ENCODE peak calls at places on chromosomes 12 and 14, in four cellular contexts. F is H1, U is mesendoderm, Z is IMR-90. W is an unnamed sample.

GRCh38 chr14:105393151-105393550 is 5.2 kb upstream of the TEX22 start:
- DNase-seq in U (no peak), Z (no peak), F (no peak), W (no peak)

GRCh38 chr12:1837541-1838206 is 17.3 kb downstream of the LRTM2 start:
- DNase-seq in F (no peak), Z (peak; percentile 57), U (no peak), W (no peak)

GRCh38 chr12:124544311-124544970 is 23.0 kb downstream of the NCOR2 start:
- DNase-seq in U (no peak), F (no peak), Z (no peak), W (no peak)

GRCh38 chr14:101109981-101110728 is 206.6 kb upstream of the RTL1 start:
- DNase-seq in U (no peak), Z (no peak), F (no peak), W (no peak)

GRCh38 chr12:29611906-29612305 is 114.4 kb upstream of the OVCH1 start:
- DNase-seq in Z (peak; percentile 84), F (no peak), U (peak; percentile 39), W (no peak)

GRCh38 chr12:90940872-90941499 is 14.0 kb downstream of the CCER1 start:
- DNase-seq in F (no peak), U (peak; percentile 49), Z (peak; percentile 76), W (no peak)

GRCh38 chr12:29581641-29582040 is 84.2 kb upstream of the OVCH1 start:
- DNase-seq in F (no peak), U (no peak), Z (peak; percentile 91), W (no peak)

GRCh38 chr12:114311966-114312365 is 94.0 kb downstream of the TBX5 start:
- DNase-seq in Z (peak; percentile 20), U (no peak), F (no peak), W (no peak)

GRCh38 chr14:49314756-49315155 is 271.4 kb downstream of the RPS29 start:
- DNase-seq in U (no peak), Z (no peak), F (no peak), W (no peak)

GRCh38 chr14:94132285-94132887 is 3.0 kb upstream of the IFI27L2 start:
- DNase-seq in Z (peak; percentile 70), F (no peak), U (peak; percentile 78), W (peak; percentile 54)

GRCh38 chr14:36264107-36264506 is 56.3 kb downstream of the MBIP start:
- DNase-seq in U (no peak), F (no peak), Z (no peak), W (no peak)

GRCh38 chr12:32947203-32947795 is 50.7 kb upstream of the PKP2 start:
- DNase-seq in U (peak; percentile 74), Z (no peak), F (no peak), W (no peak)

GRCh38 chr14:32940066-32940651 is 1.5 kb downstream of the NPAS3 start:
- DNase-seq in U (no peak), F (no peak), Z (no peak), W (no peak)

GRCh38 chr12:19517583-19517982 is 78.3 kb downstream of the AEBP2 start:
- DNase-seq in U (no peak), F (no peak), Z (peak; percentile 43), W (no peak)

GRCh38 chr12:89674326-89674942 is 34.2 kb downstream of the ATP2B1 start:
- DNase-seq in Z (no peak), F (no peak), U (no peak), W (no peak)

GRCh38 chr12:3564411-3564810 is 73.4 kb downstream of the PRMT8 start:
- DNase-seq in F (no peak), U (no peak), Z (no peak), W (no peak)

GRCh38 chr12:28479683-28480082 is 289.4 kb downstream of the CCDC91 start:
- DNase-seq in F (no peak), Z (no peak), U (no peak), W (no peak)

GRCh38 chr14:100565650-100566049 is 21.6 kb downstream of the BEGAIN start:
- DNase-seq in F (no peak), U (no peak), Z (no peak), W (no peak)

GRCh38 chr12:14613718-14614117 is 46.0 kb upstream of the PLBD1 start:
- DNase-seq in U (no peak), F (no peak), Z (no peak), W (no peak)

GRCh38 chr12:116116650-116117424 is 160.7 kb downstream of the MED13L start:
- DNase-seq in U (no peak), Z (no peak), F (no peak), W (no peak)

GRCh38 chr12:95984685-95985084 is 11.5 kb downstream of the HAL start:
- DNase-seq in F (no peak), U (no peak), Z (no peak), W (no peak)

GRCh38 chr14:60651936-60652673 is 2.8 kb upstream of the SIX1 start:
- DNase-seq in Z (peak; percentile 21), U (peak; percentile 40), F (no peak), W (peak; percentile 59)

GRCh38 chr14:21913759-21914158 is 240.1 kb upstream of the OR4E1 start:
- DNase-seq in Z (peak; percentile 38), F (peak; percentile 38), U (peak; percentile 96), W (peak; percentile 85)

GRCh38 chr12:64318605-64319004 is 72.0 kb downstream of the C12orf56 start:
- DNase-seq in F (peak; percentile 54), Z (peak; percentile 4), U (peak; percentile 88), W (peak; percentile 90)

GRCh38 chr14:22472935-22473854 is 115.8 kb downstream of the DAD1 start:
- DNase-seq in F (no peak), Z (peak; percentile 25), U (peak; percentile 73), W (peak; percentile 57)

GRCh38 chr12:56118688-56119045 is 601 bp downstream of the ZC3H10 start:
- DNase-seq in F (no peak), Z (no peak), U (no peak), W (no peak)

GRCh38 chr12:56116267-56117081 is at the start of gene RPL41:
- DNase-seq in U (peak; percentile 97), F (no peak), Z (peak; percentile 91), W (peak; percentile 95)

GRCh38 chr12:56120158-56120846 is 2.2 kb downstream of the ZC3H10 start:
- DNase-seq in Z (peak; percentile 24), U (peak; percentile 33), F (no peak), W (no peak)

GRCh38 chr12:56119361-56119796 is 1.3 kb downstream of the ZC3H10 start:
- DNase-seq in U (peak; percentile 98), Z (peak; percentile 94), F (no peak), W (peak; percentile 90)

DNA sequence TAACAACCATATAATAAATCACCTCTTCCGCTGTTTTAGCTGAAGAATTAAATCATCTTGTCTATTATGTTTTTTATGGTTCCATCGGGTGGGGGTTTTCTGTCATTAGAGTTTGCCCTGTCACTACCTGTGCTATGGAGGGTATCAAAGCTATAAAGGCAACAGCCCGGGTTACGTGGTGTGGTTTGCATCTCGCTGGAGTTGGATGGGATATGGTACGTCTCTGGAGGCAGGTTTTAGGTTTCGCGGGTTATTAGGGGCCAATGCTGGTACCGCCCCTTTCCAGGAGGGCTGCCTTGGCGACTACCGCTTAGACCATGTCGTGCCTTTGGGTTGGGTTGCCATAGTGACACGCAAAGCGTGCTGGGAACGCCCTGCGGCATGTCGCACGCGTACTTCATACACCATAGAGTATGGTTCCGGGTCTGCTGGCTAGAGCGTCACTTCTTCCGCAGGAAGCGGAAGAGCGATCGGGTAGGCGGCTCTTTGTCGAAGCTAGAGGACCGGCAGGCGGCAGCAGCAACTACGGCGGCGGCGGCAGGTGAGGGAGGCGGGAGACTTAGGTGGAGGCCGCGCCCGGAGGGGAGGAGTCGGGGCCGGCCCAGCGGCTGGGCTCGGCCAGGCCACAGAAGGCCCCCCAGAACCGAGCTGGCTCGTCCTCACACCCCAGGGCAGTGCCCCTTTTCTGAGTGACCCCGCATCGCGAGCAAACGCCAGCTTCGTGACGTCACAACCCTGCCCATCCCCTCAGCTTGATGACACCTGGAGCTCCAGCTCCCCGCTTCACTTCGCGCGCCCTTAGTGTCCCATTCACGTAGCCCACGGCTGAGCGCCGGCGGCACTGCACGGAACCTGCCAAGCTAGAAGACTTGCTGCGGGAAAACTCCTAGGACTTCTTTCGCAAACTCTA is at the start of gene ZC3H10:
- DNase-seq in F (peak; percentile 100), Z (peak; percentile 100), U (peak; percentile 100), W (peak; percentile 100)
- H3K4ac ChIP-seq in F (no peak within 1 kb of the TSS), Z (peak within 1 kb of the TSS; percentile 99), U (no peak within 1 kb of the TSS), W (no peak within 1 kb of the TSS)

DNA sequence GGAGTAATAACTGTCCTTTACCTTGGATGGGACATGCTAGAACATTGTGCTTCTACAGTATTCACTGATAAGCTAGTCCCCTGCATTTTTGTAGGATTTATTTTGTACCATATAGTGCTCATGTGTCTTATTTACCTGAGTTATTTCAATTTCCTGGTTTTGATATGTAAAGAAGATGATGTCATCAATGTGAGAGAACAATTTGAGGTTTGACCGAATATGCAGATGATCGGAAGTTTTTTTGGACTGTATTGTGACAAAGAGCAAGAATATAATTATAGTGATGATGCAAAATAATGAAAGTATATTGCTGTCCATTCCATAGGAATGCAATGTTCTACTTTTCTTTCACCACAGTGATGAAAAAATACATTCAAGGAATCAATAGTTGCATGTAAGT is 114.8 kb downstream of the RERGL start:
- DNase-seq in Z (no peak), F (no peak), U (no peak), W (no peak)
- H4K5ac ChIP-seq in Z (no peak overlapping the region), F (no peak overlapping the region), U (no peak overlapping the region), W (no peak overlapping the region)

DNA sequence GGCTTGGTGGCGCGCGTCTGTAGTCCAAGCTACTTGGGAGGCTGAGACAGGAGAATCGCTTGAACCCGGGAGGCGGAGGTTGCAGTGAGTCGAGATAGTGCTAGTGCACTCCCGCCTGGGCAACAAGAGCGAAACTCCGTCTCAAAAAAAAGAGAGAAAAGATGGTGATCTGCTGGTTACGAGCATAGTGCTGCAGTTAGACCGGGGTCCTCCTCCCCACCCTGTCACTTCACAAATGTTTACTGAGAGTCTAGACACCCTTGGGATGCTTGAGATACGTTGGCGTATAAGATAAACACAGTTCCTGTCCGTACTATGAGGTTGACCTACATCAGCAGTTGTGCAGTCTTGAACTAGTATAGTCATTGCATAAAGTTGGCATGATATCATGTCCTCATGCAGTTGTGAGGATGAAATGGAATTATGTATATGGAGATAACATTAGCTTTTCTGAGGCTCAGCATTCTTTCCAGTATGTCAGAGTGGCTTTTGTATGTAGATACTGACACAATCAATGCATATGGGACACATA is 787 bp downstream of the ACAD10 start:
- DNase-seq in Z (peak; percentile 44), U (peak; percentile 0), F (no peak), W (no peak)
- H3K4ac ChIP-seq in Z (peak overlapping the region; percentile 91), U (no peak overlapping the region), F (peak overlapping the region; percentile 36), W (no peak overlapping the region)

DNA sequence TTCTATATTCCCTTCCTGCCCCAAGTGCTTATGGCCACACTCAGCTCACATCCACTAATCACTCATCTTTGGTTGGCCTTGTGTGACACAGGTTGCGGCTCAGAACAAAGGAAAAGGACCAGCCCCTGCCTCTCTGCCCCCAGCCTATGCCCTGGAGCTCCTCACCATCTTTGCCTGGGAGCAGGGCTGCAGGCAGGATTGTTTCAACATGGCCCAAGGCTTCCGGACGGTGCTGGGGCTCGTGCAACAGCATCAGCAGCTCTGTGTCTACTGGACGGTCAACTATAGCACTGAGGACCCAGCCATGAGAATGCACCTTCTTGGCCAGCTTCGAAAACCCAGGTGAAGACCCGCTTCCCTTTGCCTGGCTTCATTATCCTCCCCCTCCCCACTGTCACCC is 15.8 kb upstream of the OAS2 start:
- DNase-seq in F (no peak), U (no peak), Z (no peak), W (no peak)
- H4K5ac ChIP-seq in F (no peak overlapping the region), U (no peak overlapping the region), Z (no peak overlapping the region), W (no peak overlapping the region)

W was measured in H9.